ENCODE peak calls at places on chromosomes 7 and 10, in six cellular contexts. G is HCT116, O is GM12878, Y is HepG2, K is SK-N-SH, F is K562. V is an unnamed sample.

GRCh38 chr7:10756981-10757380 is 216.7 kb upstream of the PHF14 start:
- DNase-seq in F (no peak), G (no peak), O (no peak), K (no peak), Y (no peak), V (no peak)

GRCh38 chr10:25934673-25935139 is 677 bp downstream of the MYO3A start:
- DNase-seq in G (no peak), Y (no peak), O (no peak), K (peak), F (peak), V (peak)

GRCh38 chr7:4166340-4166739 is 515.8 kb upstream of the FOXK1 start:
- DNase-seq in F (no peak), K (no peak), O (no peak), Y (no peak), G (no peak), V (no peak)

GRCh38 chr10:513393-513792 is 176.1 kb downstream of the DIP2C start:
- DNase-seq in K (no peak), G (no peak), O (peak), F (no peak), Y (no peak), V (no peak)

GRCh38 chr7:2803342-2803692 is 40.8 kb downstream of the GNA12 start:
- DNase-seq in K (no peak), O (no peak), F (no peak), Y (no peak), G (no peak), V (no peak)

GRCh38 chr7:8277394-8277982 is 15.5 kb upstream of the ICA1 start:
- DNase-seq in F (peak), O (no peak), G (no peak), K (no peak), Y (peak), V (peak)

GRCh38 chr7:32116436-32116835 is 46.2 kb upstream of the PDE1C start:
- DNase-seq in Y (no peak), K (no peak), G (no peak), F (no peak), O (no peak), V (peak)

GRCh38 chr7:10076661-10077300 is 896.9 kb upstream of the PHF14 start:
- DNase-seq in Y (no peak), F (peak), G (no peak), K (no peak), O (no peak), V (peak)

GRCh38 chr7:25206765-25207164 is 21.5 kb downstream of the NPVF start:
- DNase-seq in Y (no peak), K (no peak), G (no peak), F (no peak), O (no peak), V (no peak)

GRCh38 chr7:90708841-90709317 is 112.8 kb downstream of the CDK14 start:
- DNase-seq in G (peak), O (peak), Y (peak), K (no peak), F (peak), V (peak)

GRCh38 chr7:113100091-113100723 is 13.6 kb upstream of the GPR85 start:
- DNase-seq in K (peak), G (no peak), F (peak), Y (no peak), O (no peak), V (no peak)

GRCh38 chr7:126411821-126412383 is 840.8 kb downstream of the GRM8 start:
- DNase-seq in F (no peak), O (peak), K (no peak), G (no peak), Y (no peak), V (no peak)

GRCh38 chr7:22664988-22665798 is 61.8 kb upstream of the IL6 start:
- DNase-seq in Y (no peak), K (peak), G (no peak), O (no peak), F (peak), V (no peak)

GRCh38 chr10:3395487-3395886 is 222.9 kb upstream of the PITRM1 start:
- DNase-seq in K (peak), O (no peak), Y (no peak), G (no peak), F (no peak), V (no peak)

GRCh38 chr7:102260856-102261255 is 25.8 kb upstream of the SH2B2 start:
- DNase-seq in G (no peak), F (no peak), Y (no peak), K (peak), O (no peak), V (peak)

GRCh38 chr7:27709137-27710075 is 30.6 kb upstream of the TAX1BP1 start:
- DNase-seq in Y (no peak), O (no peak), G (no peak), F (no peak), K (peak), V (no peak)

GRCh38 chr7:81236560-81236959 is 317.7 kb upstream of the SEMA3C start:
- DNase-seq in K (no peak), Y (no peak), G (no peak), F (no peak), O (no peak), V (no peak)

GRCh38 chr10:117441812-117442443 is 66.7 kb upstream of the PDZD8 start:
- DNase-seq in F (peak), K (no peak), O (no peak), G (no peak), Y (no peak), V (no peak)

GRCh38 chr7:111705807-111706206 is 143.5 kb upstream of the IMMP2L start:
- DNase-seq in Y (no peak), F (no peak), G (no peak), K (no peak), O (no peak), V (no peak)

GRCh38 chr7:140723002-140723401 is 26.5 kb downstream of the NDUFB2 start:
- DNase-seq in O (no peak), F (no peak), K (no peak), G (no peak), Y (no peak), V (no peak)

DNA sequence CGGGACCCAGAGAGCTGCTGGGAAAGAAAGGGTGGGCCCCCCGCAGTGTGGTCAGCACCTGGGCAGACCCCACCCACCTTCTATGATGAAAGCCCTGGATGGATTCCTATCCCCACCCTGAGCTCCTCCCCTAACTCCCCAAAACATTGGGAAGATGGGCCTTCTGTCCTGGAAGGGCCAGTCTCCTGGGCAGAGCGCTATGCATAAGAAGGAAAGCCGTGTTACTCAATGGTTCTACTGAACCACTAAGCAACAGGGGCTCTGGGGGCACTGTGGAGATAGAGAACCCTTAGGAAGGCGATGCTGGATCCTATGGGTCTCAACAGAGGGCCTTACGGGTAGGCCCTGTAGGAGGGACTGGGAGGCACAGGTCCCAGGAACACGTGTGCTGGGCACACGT is 30.7 kb upstream of the INSIG1 start:
- DNase-seq in O (no peak), G (no peak), Y (no peak), K (no peak), F (no peak), V (peak)
- TF ChIP-seq POLR2AphosphoS5 in O (no peak), G (no peak), Y (no peak), K (no peak), F (no peak), V (no peak)

DNA sequence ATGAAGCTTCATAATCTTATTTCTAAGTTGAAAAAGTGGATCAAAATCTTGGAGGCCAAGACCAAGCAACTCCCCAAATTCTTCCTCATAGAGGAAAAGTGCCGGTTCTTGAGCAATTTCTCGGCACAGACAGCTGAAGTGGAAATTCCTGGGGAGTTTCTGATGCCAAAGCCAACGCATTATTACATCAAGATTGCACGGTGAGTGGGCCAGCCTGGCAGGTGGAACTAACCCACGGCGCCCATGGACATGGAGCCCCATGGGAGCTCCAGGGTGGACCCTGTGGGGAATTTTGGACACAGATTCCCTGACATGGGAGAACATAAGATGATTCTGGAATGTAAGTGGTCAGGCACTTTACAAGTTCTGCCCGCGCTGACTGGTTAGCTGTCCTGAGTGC is 125.9 kb downstream of the TRRAP start:
- DNase-seq in G (no peak), F (no peak), K (no peak), Y (no peak), O (no peak), V (no peak)
- TF ChIP-seq REST in G (no peak), F (no peak), K (no peak), Y (no peak), O (no peak), V (no peak)

GRCh38 chr10:33208166-33208565 is 126.3 kb downstream of the NRP1 start:
- DNase-seq in Y (no peak), F (no peak), O (no peak), G (no peak), K (no peak), V (no peak)

GRCh38 chr10:33209777-33210176 is 124.7 kb downstream of the NRP1 start:
- DNase-seq in O (no peak), Y (no peak), K (no peak), G (no peak), F (no peak), V (no peak)

GRCh38 chr10:33212061-33212748 is 122.3 kb downstream of the NRP1 start:
- DNase-seq in G (no peak), K (no peak), O (no peak), Y (no peak), F (no peak), V (no peak)

GRCh38 chr10:33214174-33214573 is 120.3 kb downstream of the NRP1 start:
- DNase-seq in O (no peak), F (no peak), G (no peak), Y (no peak), K (no peak), V (no peak)

GRCh38 chr10:33211123-33211878 is 123.2 kb downstream of the NRP1 start:
- DNase-seq in O (no peak), F (no peak), K (peak), Y (no peak), G (no peak), V (no peak)
- H2AFZ ChIP-seq in O (no peak), F (no peak), K (no peak), Y (no peak), G (no peak), V (no peak)

GRCh38 chr10:76020629-76021028 is 589.2 kb downstream of the LRMDA start:
- DNase-seq in Y (no peak), K (no peak), G (no peak), O (no peak), F (no peak), V (no peak)

GRCh38 chr10:76021391-76021790 is 590.0 kb downstream of the LRMDA start:
- DNase-seq in K (no peak), F (no peak), Y (no peak), G (no peak), O (no peak), V (no peak)

GRCh38 chr10:76023007-76023406 is 591.6 kb downstream of the LRMDA start:
- DNase-seq in O (no peak), Y (no peak), F (no peak), K (peak), G (no peak), V (no peak)

GRCh38 chr10:76024460-76025123 is 593.2 kb downstream of the LRMDA start:
- DNase-seq in F (no peak), Y (peak), G (no peak), O (no peak), K (no peak), V (no peak)

DNA sequence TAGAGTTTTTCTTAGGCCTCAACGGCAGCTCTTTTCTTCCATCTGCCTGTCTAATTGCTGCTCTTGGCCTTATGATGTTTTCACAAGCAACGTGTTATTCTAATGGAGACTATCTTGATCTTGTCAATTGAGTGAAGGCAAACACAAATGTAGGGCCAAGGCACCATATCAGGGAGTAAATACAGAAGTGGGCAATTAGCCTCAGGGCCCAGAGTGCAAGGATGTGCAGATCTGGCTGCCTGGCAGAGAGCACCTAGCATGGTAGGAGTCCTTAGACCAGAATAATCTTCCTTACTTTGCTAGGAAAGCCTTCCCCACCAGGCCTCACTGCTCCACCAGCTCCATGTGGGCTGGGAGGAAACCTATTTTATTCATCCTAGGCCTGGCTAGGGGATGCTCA is 590.9 kb downstream of the LRMDA start:
- DNase-seq in K (peak), G (no peak), F (no peak), O (no peak), Y (no peak), V (no peak)
- TF ChIP-seq POLR2AphosphoS5 in K (no peak), G (no peak), F (no peak), O (no peak), Y (no peak), V (no peak)

DNA sequence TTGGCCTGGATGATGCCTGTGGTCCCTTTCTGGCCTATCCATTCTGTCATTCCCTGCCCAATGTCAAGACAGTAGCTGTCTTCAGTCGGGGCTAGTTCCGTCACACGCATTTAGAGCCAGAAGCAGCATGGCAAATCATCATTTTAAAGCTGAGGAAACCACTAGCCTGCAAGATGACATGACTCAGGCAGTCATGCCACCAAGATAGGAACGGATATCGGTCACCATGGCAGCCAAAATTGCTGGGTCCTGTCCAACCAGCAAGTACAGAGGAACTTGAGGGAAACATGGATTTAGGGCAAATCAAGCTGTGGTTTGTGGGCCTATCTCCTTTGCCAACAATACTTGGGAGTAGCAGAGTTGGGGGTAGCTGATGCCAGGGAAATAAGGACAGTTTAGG is 64.6 kb upstream of the MRLN start:
- DNase-seq in F (no peak), K (no peak), Y (no peak), O (no peak), G (no peak), V (no peak)
- TF ChIP-seq REST in F (no peak), K (no peak), Y (no peak), O (no peak), G (no peak), V (no peak)

V was measured in GM23338.